ENCODE peak calls at places on chromosomes 16 and 17, in four cellular contexts. One of them, this sample, is unnamed.

GRCh38 chr16:76787394-76787793 is 403.6 kb upstream of the MON1B start:
- DNase-seq in body of pancreas: no peak
- DNase-seq in neural crest cell: no peak
- DNase-seq in WTC11: no peak
- DNase-seq in this sample: no peak

GRCh38 chr17:75632863-75633483 is at the start of gene SMIM5:
- DNase-seq in body of pancreas: peak; percentile 85
- DNase-seq in neural crest cell: peak; percentile 94
- DNase-seq in WTC11: peak; percentile 94
- DNase-seq in this sample: peak; percentile 26

GRCh38 chr17:45755050-45755449 is 29.1 kb upstream of the CRHR1 start:
- DNase-seq in body of pancreas: no peak
- DNase-seq in neural crest cell: no peak
- DNase-seq in WTC11: no peak
- DNase-seq in this sample: no peak

GRCh38 chr16:48531011-48531962 is 78.7 kb downstream of the N4BP1 start:
- DNase-seq in body of pancreas: no peak
- DNase-seq in neural crest cell: no peak
- DNase-seq in WTC11: no peak
- DNase-seq in this sample: no peak

GRCh38 chr17:40717776-40718175 is 14.2 kb upstream of the KRT24 start:
- DNase-seq in body of pancreas: no peak
- DNase-seq in neural crest cell: no peak
- DNase-seq in WTC11: no peak
- DNase-seq in this sample: no peak

GRCh38 chr17:41061969-41062368 is 2.1 kb upstream of the KRTAP2-3 start:
- DNase-seq in body of pancreas: no peak
- DNase-seq in neural crest cell: no peak
- DNase-seq in WTC11: no peak
- DNase-seq in this sample: no peak

GRCh38 chr17:28716740-28717577 is 709 bp downstream of the RAB34 start:
- DNase-seq in body of pancreas: no peak
- DNase-seq in neural crest cell: peak; percentile 32
- DNase-seq in WTC11: peak; percentile 55
- DNase-seq in this sample: no peak

GRCh38 chr16:84358601-84359295 is 9.6 kb upstream of the ATP2C2 start:
- DNase-seq in body of pancreas: no peak
- DNase-seq in neural crest cell: no peak
- DNase-seq in WTC11: no peak
- DNase-seq in this sample: no peak

GRCh38 chr17:69879576-69879975 is 195.4 kb upstream of the KCNJ16 start:
- DNase-seq in body of pancreas: no peak
- DNase-seq in neural crest cell: no peak
- DNase-seq in WTC11: no peak
- DNase-seq in this sample: no peak

GRCh38 chr17:15263206-15263579 is 1.9 kb downstream of the PMP22 start:
- DNase-seq in body of pancreas: peak; percentile 67
- DNase-seq in neural crest cell: no peak
- DNase-seq in WTC11: peak; percentile 57
- DNase-seq in this sample: no peak

DNA sequence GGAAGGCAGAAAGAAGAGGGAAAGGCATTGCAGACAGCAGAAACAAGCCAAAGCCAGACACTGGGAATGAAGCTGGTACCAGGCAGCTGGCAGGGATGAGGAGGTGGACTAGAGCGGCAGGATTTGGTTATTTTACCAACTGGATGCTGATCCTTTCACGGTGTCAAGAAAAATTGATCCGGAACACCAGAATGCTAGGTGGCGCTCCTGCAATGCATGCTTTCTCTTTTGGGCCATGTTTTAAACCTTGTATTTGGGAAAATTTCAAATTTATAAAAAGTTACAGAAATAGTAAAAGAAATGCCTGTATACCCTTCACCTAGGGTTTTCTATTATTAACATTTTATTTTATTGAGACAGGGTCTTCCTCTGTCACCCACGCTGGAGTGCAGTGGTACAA is 224.7 kb downstream of the SOX9 start:
- DNase-seq in body of pancreas: no peak
- DNase-seq in neural crest cell: no peak
- DNase-seq in WTC11: no peak
- DNase-seq in this sample: no peak
- TF ChIP-seq CTCF in body of pancreas: no peak
- TF ChIP-seq CTCF in neural crest cell: no peak
- TF ChIP-seq CTCF in WTC11: no peak
- TF ChIP-seq CTCF in this sample: peak; percentile 14

DNA sequence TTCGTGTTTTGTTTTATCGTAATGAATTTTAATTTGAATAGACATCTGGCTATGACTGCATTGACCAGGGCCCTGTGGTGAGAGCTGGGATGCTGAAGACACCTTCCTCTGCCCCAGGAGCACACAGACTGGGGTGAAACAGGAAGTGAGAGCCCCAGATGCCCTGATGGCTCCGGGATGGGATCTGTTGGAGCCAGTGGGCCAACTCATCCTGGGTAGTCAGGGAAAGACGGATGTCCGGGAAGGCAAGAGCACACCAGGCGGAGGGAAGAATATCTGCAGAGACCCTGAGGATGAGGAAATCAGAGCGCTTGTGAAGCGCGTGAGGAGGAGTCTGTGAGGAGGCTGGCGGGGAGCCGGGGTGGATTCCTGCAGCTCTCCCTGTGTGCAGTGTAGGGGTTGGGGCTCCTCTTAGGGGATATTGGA is 71.5 kb upstream of the LGALS9 start:
- DNase-seq in body of pancreas: no peak
- DNase-seq in neural crest cell: no peak
- DNase-seq in WTC11: no peak
- DNase-seq in this sample: no peak
- TF ChIP-seq CTCF in body of pancreas: no peak
- TF ChIP-seq CTCF in neural crest cell: no peak
- TF ChIP-seq CTCF in WTC11: no peak
- TF ChIP-seq CTCF in this sample: no peak

DNA sequence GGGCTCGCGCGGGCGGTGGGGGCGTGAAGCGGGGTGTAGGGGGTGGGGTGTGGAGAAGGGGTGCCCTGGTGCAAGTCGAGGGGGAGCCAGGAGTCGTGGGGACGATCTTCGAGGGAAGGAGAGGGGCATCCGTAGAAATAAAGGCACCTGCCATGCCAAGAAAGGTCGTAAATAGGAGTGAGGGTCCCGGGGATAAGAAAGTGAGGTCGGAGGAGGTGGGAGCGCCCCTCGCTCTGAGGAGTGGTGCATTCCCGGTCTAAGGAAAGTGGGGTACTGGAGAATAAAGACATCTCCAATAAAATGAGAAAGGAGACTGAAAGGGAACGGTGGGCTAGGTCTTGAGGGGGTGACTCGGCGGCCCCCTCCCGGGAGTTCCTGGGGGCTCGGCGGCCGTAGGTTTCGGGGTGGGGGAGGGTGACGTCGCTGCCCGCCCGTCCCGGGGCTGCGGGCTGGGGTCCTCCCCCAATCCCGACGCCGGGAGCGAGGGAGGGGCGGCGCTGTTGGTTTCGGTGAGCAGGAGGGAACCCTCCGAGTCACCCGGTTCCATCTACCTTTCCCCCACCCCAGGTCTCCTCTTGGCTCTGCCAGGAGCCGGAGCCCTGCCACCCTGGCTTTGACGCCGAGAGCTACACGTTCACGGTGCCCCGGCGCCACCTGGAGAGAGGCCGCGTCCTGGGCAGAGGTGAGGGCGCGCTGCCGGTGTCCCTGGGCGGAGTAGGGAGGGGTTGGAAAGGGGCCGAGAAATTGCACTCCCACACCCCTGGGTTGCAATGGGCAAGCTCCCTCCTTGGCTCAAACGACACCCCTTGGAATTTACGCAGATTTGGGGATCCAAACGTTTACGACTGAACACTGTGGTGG is 868 bp downstream of the CDH1 start:
- DNase-seq in body of pancreas: peak; percentile 90
- DNase-seq in neural crest cell: no peak
- DNase-seq in WTC11: peak; percentile 64
- DNase-seq in this sample: no peak
- TF ChIP-seq CTCF in body of pancreas: no peak
- TF ChIP-seq CTCF in neural crest cell: no peak
- TF ChIP-seq CTCF in WTC11: no peak
- TF ChIP-seq CTCF in this sample: peak; percentile 50

GRCh38 chr16:88593489-88593888 is 23.3 kb downstream of the ZC3H18 start:
- DNase-seq in body of pancreas: no peak
- DNase-seq in neural crest cell: no peak
- DNase-seq in WTC11: no peak
- DNase-seq in this sample: no peak
- TF ChIP-seq CTCF in body of pancreas: no peak
- TF ChIP-seq CTCF in neural crest cell: no peak
- TF ChIP-seq CTCF in WTC11: no peak
- TF ChIP-seq CTCF in this sample: no peak

GRCh38 chr16:87437911-87438610 is 45.9 kb downstream of the MAP1LC3B start:
- DNase-seq in body of pancreas: no peak
- DNase-seq in neural crest cell: no peak
- DNase-seq in WTC11: no peak
- DNase-seq in this sample: peak; percentile 67
- TF ChIP-seq CTCF in body of pancreas: no peak
- TF ChIP-seq CTCF in neural crest cell: no peak
- TF ChIP-seq CTCF in WTC11: no peak
- TF ChIP-seq CTCF in this sample: peak; percentile 25

GRCh38 chr16:88681084-88681680 is 5.1 kb downstream of the SNAI3 start:
- DNase-seq in body of pancreas: peak; percentile 53
- DNase-seq in neural crest cell: no peak
- DNase-seq in WTC11: peak; percentile 79
- DNase-seq in this sample: no peak
- TF ChIP-seq CTCF in body of pancreas: peak; percentile 44
- TF ChIP-seq CTCF in neural crest cell: peak; percentile 48
- TF ChIP-seq CTCF in WTC11: peak; percentile 40
- TF ChIP-seq CTCF in this sample: peak; percentile 69

DNA sequence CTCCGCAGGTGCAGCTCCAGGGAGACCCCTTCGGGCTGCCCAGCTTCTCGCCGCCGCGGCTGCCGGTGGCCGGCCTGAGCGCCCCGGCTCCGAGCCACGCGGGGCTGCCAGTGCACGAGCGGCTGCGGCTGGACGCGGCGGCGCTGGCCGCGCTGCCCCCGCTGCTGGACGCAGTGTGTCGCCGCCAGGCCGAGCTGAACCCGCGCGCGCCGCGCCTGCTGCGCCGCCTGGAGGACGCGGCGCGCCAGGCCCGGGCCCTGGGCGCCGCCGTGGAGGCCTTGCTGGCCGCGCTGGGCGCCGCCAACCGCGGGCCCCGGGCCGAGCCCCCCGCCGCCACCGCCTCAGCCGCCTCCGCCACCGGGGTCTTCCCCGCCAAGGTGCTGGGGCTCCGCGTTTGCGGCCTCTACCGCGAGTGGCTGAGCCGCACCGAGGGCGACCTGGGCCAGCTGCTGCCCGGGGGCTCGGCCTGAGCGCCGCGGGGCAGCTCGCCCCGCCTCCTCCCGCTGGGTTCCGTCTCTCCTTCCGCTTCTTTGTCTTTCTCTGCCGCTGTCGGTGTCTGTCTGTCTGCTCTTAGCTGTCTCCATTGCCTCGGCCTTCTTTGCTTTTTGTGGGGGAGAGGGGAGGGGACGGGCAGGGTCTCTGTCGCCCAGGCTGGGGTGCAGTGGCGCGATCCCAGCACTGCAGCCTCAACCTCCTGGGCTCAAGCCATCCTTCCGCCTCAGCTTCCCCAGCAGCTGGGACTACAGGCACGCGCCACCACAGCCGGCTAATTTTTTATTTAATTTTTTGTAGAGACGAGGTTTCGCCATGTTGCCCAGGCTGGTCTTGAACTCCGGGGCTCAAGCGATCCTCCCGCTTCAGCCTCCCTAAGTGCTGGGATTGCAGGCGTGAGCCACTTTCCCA is 5.9 kb downstream of the CTF1 start:
- DNase-seq in body of pancreas: peak; percentile 76
- DNase-seq in neural crest cell: peak; percentile 72
- DNase-seq in WTC11: peak; percentile 61
- DNase-seq in this sample: no peak
- TF ChIP-seq CTCF in body of pancreas: peak; percentile 54
- TF ChIP-seq CTCF in neural crest cell: peak; percentile 42
- TF ChIP-seq CTCF in WTC11: no peak
- TF ChIP-seq CTCF in this sample: peak; percentile 75

GRCh38 chr16:9300252-9300651 is 208.8 kb downstream of the HAPSTR1 start:
- DNase-seq in body of pancreas: no peak
- DNase-seq in neural crest cell: no peak
- DNase-seq in WTC11: no peak
- DNase-seq in this sample: no peak
- TF ChIP-seq CTCF in body of pancreas: no peak
- TF ChIP-seq CTCF in neural crest cell: no peak
- TF ChIP-seq CTCF in WTC11: no peak
- TF ChIP-seq CTCF in this sample: no peak

DNA sequence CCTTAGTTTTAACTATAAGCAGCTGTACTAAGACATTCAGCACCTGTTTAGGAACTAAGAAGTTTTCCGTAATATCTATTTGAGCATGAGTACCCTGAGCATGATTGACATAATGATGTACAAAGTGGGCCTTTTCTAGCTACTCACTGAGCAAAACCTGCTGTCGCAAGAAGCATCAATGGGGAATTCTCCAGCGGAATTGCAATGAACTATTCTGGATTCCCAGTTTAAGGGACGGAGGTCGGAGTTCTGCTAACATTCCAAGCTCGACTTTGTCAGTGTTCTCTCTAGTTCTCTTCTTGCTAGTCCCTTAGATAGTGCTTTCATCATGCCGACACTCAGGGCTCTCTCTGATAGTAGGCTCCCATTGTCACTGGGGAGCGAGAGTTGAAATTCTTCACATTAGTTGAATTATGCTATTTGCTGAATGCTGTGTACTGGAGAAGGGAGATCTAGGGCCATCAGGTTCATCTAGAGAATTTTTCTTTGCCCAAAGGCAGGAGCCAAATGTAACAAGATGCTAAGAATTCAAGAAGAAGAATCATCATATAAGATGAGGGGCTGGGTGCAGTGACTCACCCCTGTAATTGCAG is 40.2 kb upstream of the MYH2 start:
- DNase-seq in body of pancreas: no peak
- DNase-seq in neural crest cell: no peak
- DNase-seq in WTC11: no peak
- DNase-seq in this sample: no peak
- TF ChIP-seq CTCF in body of pancreas: no peak
- TF ChIP-seq CTCF in neural crest cell: no peak
- TF ChIP-seq CTCF in WTC11: no peak
- TF ChIP-seq CTCF in this sample: no peak

GRCh38 chr16:1923299-1924034 is 5.3 kb upstream of the HS3ST6 start:
- DNase-seq in body of pancreas: no peak
- DNase-seq in neural crest cell: peak; percentile 47
- DNase-seq in WTC11: peak; percentile 66
- DNase-seq in this sample: no peak
- TF ChIP-seq CTCF in body of pancreas: no peak
- TF ChIP-seq CTCF in neural crest cell: peak; percentile 60
- TF ChIP-seq CTCF in WTC11: no peak
- TF ChIP-seq CTCF in this sample: no peak